ENCODE peak calls at places on chromosome 12, in six cellular contexts. B is mammary epithelial cell; H is NCI-H1930; I is CD8-positive, alpha-beta T cell; Z is stimulated activated CD4-positive, alpha-beta T cell treated with anti-CD3 and anti-CD28 coated beads, Interleukin-2, amount 100 ng/mL, for 24 hours; U is activated naive CD4-positive, alpha-beta T cell. G is an unnamed sample.

GRCh38 chr12:118958520-118958919 is 22.8 kb upstream of the SRRM4 start:
- DNase-seq in I (no peak), Z (no peak), U (no peak), H (no peak), B (no peak), G (no peak)

GRCh38 chr12:68587448-68587873 is 23.2 kb upstream of the RAP1B start:
- DNase-seq in Z (peak), H (no peak), B (no peak), I (peak), U (no peak), G (no peak)

GRCh38 chr12:13342971-13343370 is 146.4 kb downstream of the EMP1 start:
- DNase-seq in U (no peak), I (no peak), B (peak), Z (peak), H (no peak), G (no peak)

GRCh38 chr12:49367381-49368239 is at the start of gene SPATS2:
- DNase-seq in U (no peak), H (no peak), B (no peak), Z (no peak), I (no peak), G (peak)

GRCh38 chr12:68224613-68225285 is 861 bp downstream of the IL26 start:
- DNase-seq in Z (no peak), B (peak), I (no peak), H (no peak), U (no peak), G (no peak)

GRCh38 chr12:1691123-1692007 is 495 bp downstream of the ADIPOR2 start:
- DNase-seq in B (peak), I (no peak), U (peak), Z (no peak), H (peak), G (peak)

GRCh38 chr12:95197636-95198035 is 19.6 kb downstream of the FGD6 start:
- DNase-seq in I (no peak), U (no peak), H (no peak), Z (no peak), B (no peak), G (no peak)

GRCh38 chr12:128381537-128381936 is 114.6 kb downstream of the TMEM132C start:
- DNase-seq in I (no peak), U (no peak), Z (no peak), B (no peak), H (no peak), G (no peak)

GRCh38 chr12:52369220-52369619 is 1.9 kb upstream of the KRT85 start:
- DNase-seq in B (no peak), H (no peak), Z (no peak), U (no peak), I (no peak), G (no peak)